ENCODE peak calls at places on chromosomes 6 and 20, in four cellular contexts. One of them, this sample, is unnamed.

GRCh38 chr20:635609-636338 is 17.2 kb downstream of the SRXN1 start:
- DNase-seq in endothelial cell: no peak
- DNase-seq in RPMI8226: peak; percentile 67
- DNase-seq in stimulated activated CD4-positive, alpha-beta T cell treated with anti-CD3 and anti-CD28 coated beads, Interleukin-4, amount 100 ng/mL, for 4 hours: no peak
- DNase-seq in this sample: no peak

GRCh38 chr20:33653900-33654596 is 8.1 kb upstream of the C20orf144 start:
- DNase-seq in endothelial cell: no peak
- DNase-seq in stimulated activated CD4-positive, alpha-beta T cell treated with anti-CD3 and anti-CD28 coated beads, Interleukin-4, amount 100 ng/mL, for 4 hours: no peak
- DNase-seq in RPMI8226: peak; percentile 86
- DNase-seq in this sample: no peak

GRCh38 chr6:166879594-166879993 is 76.8 kb downstream of the RNASET2 start:
- DNase-seq in endothelial cell: no peak
- DNase-seq in RPMI8226: no peak
- DNase-seq in stimulated activated CD4-positive, alpha-beta T cell treated with anti-CD3 and anti-CD28 coated beads, Interleukin-4, amount 100 ng/mL, for 4 hours: no peak
- DNase-seq in this sample: no peak

GRCh38 chr6:132399376-132400074 is 1.8 kb downstream of the MOXD1 start:
- DNase-seq in RPMI8226: no peak
- DNase-seq in endothelial cell: no peak
- DNase-seq in stimulated activated CD4-positive, alpha-beta T cell treated with anti-CD3 and anti-CD28 coated beads, Interleukin-4, amount 100 ng/mL, for 4 hours: no peak
- DNase-seq in this sample: no peak

GRCh38 chr20:17298751-17299150 is 71.9 kb downstream of the PCSK2 start:
- DNase-seq in endothelial cell: no peak
- DNase-seq in RPMI8226: no peak
- DNase-seq in stimulated activated CD4-positive, alpha-beta T cell treated with anti-CD3 and anti-CD28 coated beads, Interleukin-4, amount 100 ng/mL, for 4 hours: no peak
- DNase-seq in this sample: no peak

GRCh38 chr6:148441454-148441911 is 98.8 kb downstream of the SASH1 start:
- DNase-seq in RPMI8226: no peak
- DNase-seq in stimulated activated CD4-positive, alpha-beta T cell treated with anti-CD3 and anti-CD28 coated beads, Interleukin-4, amount 100 ng/mL, for 4 hours: no peak
- DNase-seq in endothelial cell: no peak
- DNase-seq in this sample: no peak

GRCh38 chr6:156853733-156854132 is 76.6 kb downstream of the ARID1B start:
- DNase-seq in stimulated activated CD4-positive, alpha-beta T cell treated with anti-CD3 and anti-CD28 coated beads, Interleukin-4, amount 100 ng/mL, for 4 hours: no peak
- DNase-seq in RPMI8226: no peak
- DNase-seq in endothelial cell: no peak
- DNase-seq in this sample: no peak

GRCh38 chr6:35034411-35035171 is 106.5 kb downstream of the TCP11 start:
- DNase-seq in RPMI8226: no peak
- DNase-seq in endothelial cell: no peak
- DNase-seq in stimulated activated CD4-positive, alpha-beta T cell treated with anti-CD3 and anti-CD28 coated beads, Interleukin-4, amount 100 ng/mL, for 4 hours: no peak
- DNase-seq in this sample: no peak

GRCh38 chr6:79186564-79186963 is 47.9 kb downstream of the HMGN3 start:
- DNase-seq in RPMI8226: no peak
- DNase-seq in endothelial cell: no peak
- DNase-seq in stimulated activated CD4-positive, alpha-beta T cell treated with anti-CD3 and anti-CD28 coated beads, Interleukin-4, amount 100 ng/mL, for 4 hours: no peak
- DNase-seq in this sample: no peak

GRCh38 chr6:138590796-138591709 is 91.8 kb upstream of the NHSL1 start:
- DNase-seq in endothelial cell: peak; percentile 66
- DNase-seq in RPMI8226: peak; percentile 55
- DNase-seq in stimulated activated CD4-positive, alpha-beta T cell treated with anti-CD3 and anti-CD28 coated beads, Interleukin-4, amount 100 ng/mL, for 4 hours: peak; percentile 15
- DNase-seq in this sample: peak; percentile 71

GRCh38 chr20:53500651-53501050 is 93.0 kb downstream of the ZNF217 start:
- DNase-seq in stimulated activated CD4-positive, alpha-beta T cell treated with anti-CD3 and anti-CD28 coated beads, Interleukin-4, amount 100 ng/mL, for 4 hours: no peak
- DNase-seq in endothelial cell: no peak
- DNase-seq in RPMI8226: no peak
- DNase-seq in this sample: no peak

GRCh38 chr6:36780517-36781210 is 58.6 kb downstream of the CPNE5 start:
- DNase-seq in endothelial cell: no peak
- DNase-seq in stimulated activated CD4-positive, alpha-beta T cell treated with anti-CD3 and anti-CD28 coated beads, Interleukin-4, amount 100 ng/mL, for 4 hours: no peak
- DNase-seq in RPMI8226: peak; percentile 32
- DNase-seq in this sample: peak; percentile 26

GRCh38 chr6:32483968-32484613 is 44.4 kb downstream of the HLA-DRA start:
- DNase-seq in endothelial cell: no peak
- DNase-seq in RPMI8226: no peak
- DNase-seq in stimulated activated CD4-positive, alpha-beta T cell treated with anti-CD3 and anti-CD28 coated beads, Interleukin-4, amount 100 ng/mL, for 4 hours: no peak
- DNase-seq in this sample: no peak

GRCh38 chr6:139442188-139442625 is 67.8 kb upstream of the CITED2 start:
- DNase-seq in stimulated activated CD4-positive, alpha-beta T cell treated with anti-CD3 and anti-CD28 coated beads, Interleukin-4, amount 100 ng/mL, for 4 hours: no peak
- DNase-seq in RPMI8226: no peak
- DNase-seq in endothelial cell: no peak
- DNase-seq in this sample: no peak

GRCh38 chr6:29559524-29560287 is at the start of gene UBD:
- DNase-seq in RPMI8226: no peak
- DNase-seq in stimulated activated CD4-positive, alpha-beta T cell treated with anti-CD3 and anti-CD28 coated beads, Interleukin-4, amount 100 ng/mL, for 4 hours: no peak
- DNase-seq in endothelial cell: no peak
- DNase-seq in this sample: no peak

GRCh38 chr6:45535933-45536332 is 158.2 kb upstream of the SUPT3H start:
- DNase-seq in endothelial cell: no peak
- DNase-seq in RPMI8226: no peak
- DNase-seq in stimulated activated CD4-positive, alpha-beta T cell treated with anti-CD3 and anti-CD28 coated beads, Interleukin-4, amount 100 ng/mL, for 4 hours: no peak
- DNase-seq in this sample: no peak

GRCh38 chr6:85191656-85192055 is 258.2 kb upstream of the NT5E start:
- DNase-seq in stimulated activated CD4-positive, alpha-beta T cell treated with anti-CD3 and anti-CD28 coated beads, Interleukin-4, amount 100 ng/mL, for 4 hours: no peak
- DNase-seq in endothelial cell: no peak
- DNase-seq in RPMI8226: no peak
- DNase-seq in this sample: no peak

GRCh38 chr6:11093065-11093590 is 506 bp upstream of the SMIM13 start:
- DNase-seq in RPMI8226: peak; percentile 85
- DNase-seq in endothelial cell: no peak
- DNase-seq in stimulated activated CD4-positive, alpha-beta T cell treated with anti-CD3 and anti-CD28 coated beads, Interleukin-4, amount 100 ng/mL, for 4 hours: no peak
- DNase-seq in this sample: peak; percentile 77

GRCh38 chr20:43650997-43651525 is 15.9 kb upstream of the MYBL2 start:
- DNase-seq in RPMI8226: no peak
- DNase-seq in endothelial cell: no peak
- DNase-seq in stimulated activated CD4-positive, alpha-beta T cell treated with anti-CD3 and anti-CD28 coated beads, Interleukin-4, amount 100 ng/mL, for 4 hours: no peak
- DNase-seq in this sample: no peak

GRCh38 chr6:170232186-170233002 is 58.5 kb downstream of the DLL1 start:
- DNase-seq in endothelial cell: no peak
- DNase-seq in stimulated activated CD4-positive, alpha-beta T cell treated with anti-CD3 and anti-CD28 coated beads, Interleukin-4, amount 100 ng/mL, for 4 hours: no peak
- DNase-seq in RPMI8226: no peak
- DNase-seq in this sample: no peak

GRCh38 chr20:61922936-61923335 is 142.7 kb downstream of the TAF4 start:
- DNase-seq in RPMI8226: no peak
- DNase-seq in endothelial cell: no peak
- DNase-seq in stimulated activated CD4-positive, alpha-beta T cell treated with anti-CD3 and anti-CD28 coated beads, Interleukin-4, amount 100 ng/mL, for 4 hours: no peak
- DNase-seq in this sample: no peak

GRCh38 chr6:71608646-71609045 is 277.7 kb upstream of the RIMS1 start:
- DNase-seq in RPMI8226: no peak
- DNase-seq in stimulated activated CD4-positive, alpha-beta T cell treated with anti-CD3 and anti-CD28 coated beads, Interleukin-4, amount 100 ng/mL, for 4 hours: no peak
- DNase-seq in endothelial cell: no peak
- DNase-seq in this sample: no peak

GRCh38 chr6:47034421-47034820 is 7.7 kb downstream of the ADGRF1 start:
- DNase-seq in stimulated activated CD4-positive, alpha-beta T cell treated with anti-CD3 and anti-CD28 coated beads, Interleukin-4, amount 100 ng/mL, for 4 hours: no peak
- DNase-seq in RPMI8226: no peak
- DNase-seq in endothelial cell: no peak
- DNase-seq in this sample: no peak

GRCh38 chr6:137678451-137678850 is 184.3 kb upstream of the OLIG3 start:
- DNase-seq in endothelial cell: no peak
- DNase-seq in RPMI8226: no peak
- DNase-seq in stimulated activated CD4-positive, alpha-beta T cell treated with anti-CD3 and anti-CD28 coated beads, Interleukin-4, amount 100 ng/mL, for 4 hours: no peak
- DNase-seq in this sample: no peak

GRCh38 chr20:59831024-59831900 is 102.2 kb downstream of the SYCP2 start:
- DNase-seq in endothelial cell: no peak
- DNase-seq in stimulated activated CD4-positive, alpha-beta T cell treated with anti-CD3 and anti-CD28 coated beads, Interleukin-4, amount 100 ng/mL, for 4 hours: no peak
- DNase-seq in RPMI8226: no peak
- DNase-seq in this sample: no peak

GRCh38 chr6:17577059-17577458 is 23.0 kb upstream of the FAM8A1 start:
- DNase-seq in endothelial cell: no peak
- DNase-seq in RPMI8226: no peak
- DNase-seq in stimulated activated CD4-positive, alpha-beta T cell treated with anti-CD3 and anti-CD28 coated beads, Interleukin-4, amount 100 ng/mL, for 4 hours: no peak
- DNase-seq in this sample: no peak

GRCh38 chr20:20497242-20497985 is 129.5 kb downstream of the INSM1 start:
- DNase-seq in endothelial cell: no peak
- DNase-seq in stimulated activated CD4-positive, alpha-beta T cell treated with anti-CD3 and anti-CD28 coated beads, Interleukin-4, amount 100 ng/mL, for 4 hours: no peak
- DNase-seq in RPMI8226: no peak
- DNase-seq in this sample: no peak

GRCh38 chr20:51497542-51498467 is 44.7 kb downstream of the NFATC2 start:
- DNase-seq in stimulated activated CD4-positive, alpha-beta T cell treated with anti-CD3 and anti-CD28 coated beads, Interleukin-4, amount 100 ng/mL, for 4 hours: peak; percentile 36
- DNase-seq in endothelial cell: no peak
- DNase-seq in RPMI8226: no peak
- DNase-seq in this sample: peak; percentile 38

GRCh38 chr6:170405311-170405975 is 98.9 kb downstream of the FAM120B start:
- DNase-seq in RPMI8226: no peak
- DNase-seq in endothelial cell: no peak
- DNase-seq in stimulated activated CD4-positive, alpha-beta T cell treated with anti-CD3 and anti-CD28 coated beads, Interleukin-4, amount 100 ng/mL, for 4 hours: no peak
- DNase-seq in this sample: no peak

GRCh38 chr6:32109114-32109764 is at the start of gene TNXB:
- DNase-seq in RPMI8226: peak; percentile 33
- DNase-seq in stimulated activated CD4-positive, alpha-beta T cell treated with anti-CD3 and anti-CD28 coated beads, Interleukin-4, amount 100 ng/mL, for 4 hours: no peak
- DNase-seq in endothelial cell: no peak
- DNase-seq in this sample: no peak

GRCh38 chr6:42960243-42961019 is at the start of gene GNMT:
- DNase-seq in RPMI8226: peak; percentile 84
- DNase-seq in endothelial cell: peak; percentile 43
- DNase-seq in stimulated activated CD4-positive, alpha-beta T cell treated with anti-CD3 and anti-CD28 coated beads, Interleukin-4, amount 100 ng/mL, for 4 hours: peak; percentile 39
- DNase-seq in this sample: no peak

GRCh38 chr20:63255911-63256704 is 1.8 kb upstream of the NKAIN4 start:
- DNase-seq in RPMI8226: peak; percentile 78
- DNase-seq in stimulated activated CD4-positive, alpha-beta T cell treated with anti-CD3 and anti-CD28 coated beads, Interleukin-4, amount 100 ng/mL, for 4 hours: no peak
- DNase-seq in endothelial cell: no peak
- DNase-seq in this sample: no peak

GRCh38 chr6:41705996-41706835 is 29.2 kb downstream of the TFEB start:
- DNase-seq in stimulated activated CD4-positive, alpha-beta T cell treated with anti-CD3 and anti-CD28 coated beads, Interleukin-4, amount 100 ng/mL, for 4 hours: peak; percentile 67
- DNase-seq in endothelial cell: peak; percentile 77
- DNase-seq in RPMI8226: peak; percentile 84
- DNase-seq in this sample: peak; percentile 94

GRCh38 chr6:27224729-27225128 is 22.8 kb upstream of the PRSS16 start:
- DNase-seq in RPMI8226: no peak
- DNase-seq in endothelial cell: no peak
- DNase-seq in stimulated activated CD4-positive, alpha-beta T cell treated with anti-CD3 and anti-CD28 coated beads, Interleukin-4, amount 100 ng/mL, for 4 hours: no peak
- DNase-seq in this sample: no peak

GRCh38 chr6:113287396-113287795 is 569.7 kb upstream of the MARCKS start:
- DNase-seq in RPMI8226: no peak
- DNase-seq in endothelial cell: no peak
- DNase-seq in stimulated activated CD4-positive, alpha-beta T cell treated with anti-CD3 and anti-CD28 coated beads, Interleukin-4, amount 100 ng/mL, for 4 hours: no peak
- DNase-seq in this sample: no peak

GRCh38 chr6:30158475-30159025 is 2.5 kb downstream of the TRIM10 start:
- DNase-seq in endothelial cell: no peak
- DNase-seq in stimulated activated CD4-positive, alpha-beta T cell treated with anti-CD3 and anti-CD28 coated beads, Interleukin-4, amount 100 ng/mL, for 4 hours: no peak
- DNase-seq in RPMI8226: no peak
- DNase-seq in this sample: no peak

GRCh38 chr6:18978330-18979128 is 591.4 kb downstream of the RNF144B start:
- DNase-seq in stimulated activated CD4-positive, alpha-beta T cell treated with anti-CD3 and anti-CD28 coated beads, Interleukin-4, amount 100 ng/mL, for 4 hours: no peak
- DNase-seq in endothelial cell: no peak
- DNase-seq in RPMI8226: no peak
- DNase-seq in this sample: no peak

This sample was measured in OCI-LY7.